ENCODE peak calls at places on chromosomes 3 and 15, in eight cellular contexts. E, S, U, K, D, M, B and R are unnamed samples.

GRCh38 chr3:10173926-10174435 is 9.3 kb downstream of the IRAK2 start:
- DNase-seq in B (peak; percentile 55), U (peak; percentile 99), S (peak; percentile 97), D (no peak), M (no peak), K (peak; percentile 27), E (peak; percentile 61), R (peak; percentile 63)

GRCh38 chr3:116950302-116951055 is 240.9 kb downstream of the TUSC7 start:
- DNase-seq in M (peak; percentile 46), K (no peak), U (no peak), B (no peak), S (no peak), D (no peak), E (no peak), R (no peak)

GRCh38 chr3:125033135-125033534 is 22.7 kb downstream of the HEG1 start:
- DNase-seq in E (no peak), K (no peak), B (no peak), M (no peak), U (no peak), S (no peak), D (no peak), R (no peak)

GRCh38 chr3:117671707-117672318 is 962.2 kb downstream of the TUSC7 start:
- DNase-seq in D (no peak), U (no peak), E (no peak), M (no peak), S (no peak), B (no peak), K (peak; percentile 13), R (no peak)

GRCh38 chr3:43770426-43771103 is 79.8 kb downstream of the ABHD5 start:
- DNase-seq in E (peak; percentile 90), U (peak; percentile 52), B (no peak), K (peak; percentile 74), S (peak; percentile 78), M (no peak), D (no peak), R (no peak)

GRCh38 chr15:78907577-78907976 is 34.9 kb downstream of the MORF4L1 start:
- DNase-seq in E (no peak), K (no peak), U (no peak), B (peak; percentile 31), S (peak; percentile 38), M (peak; percentile 76), D (peak; percentile 90), R (no peak)

GRCh38 chr3:150146891-150147761 is 176.4 kb upstream of the PFN2 start:
- DNase-seq in M (no peak), E (no peak), D (no peak), B (no peak), S (peak; percentile 96), K (peak; percentile 25), U (peak; percentile 98), R (peak; percentile 82)

GRCh38 chr3:49998326-49998725 is 58.4 kb downstream of the RBM6 start:
- DNase-seq in D (no peak), U (peak; percentile 55), S (peak; percentile 54), E (no peak), M (no peak), K (peak; percentile 46), B (no peak), R (peak; percentile 71)

GRCh38 chr3:62686486-62686885 is 188.7 kb downstream of the CADPS start:
- DNase-seq in M (no peak), S (peak; percentile 62), K (no peak), E (no peak), U (peak; percentile 10), D (no peak), B (no peak), R (peak; percentile 70)

GRCh38 chr3:32296251-32297204 is 58.0 kb downstream of the CMTM8 start:
- DNase-seq in S (peak; percentile 69), M (peak; percentile 75), D (peak; percentile 86), E (peak; percentile 82), K (peak; percentile 76), U (peak; percentile 32), B (peak; percentile 47), R (peak; percentile 75)

GRCh38 chr15:88605507-88606436 is 15.4 kb upstream of the AEN start:
- DNase-seq in E (peak; percentile 64), D (peak; percentile 90), K (peak; percentile 73), M (peak; percentile 93), U (peak; percentile 37), B (no peak), S (peak; percentile 60), R (peak; percentile 20)

GRCh38 chr3:159635047-159635641 is 353.5 kb upstream of the IL12A start:
- DNase-seq in E (no peak), B (no peak), U (peak; percentile 83), K (peak; percentile 28), D (no peak), M (no peak), S (peak; percentile 20), R (peak; percentile 55)

GRCh38 chr3:39783730-39784129 is 25.7 kb upstream of the MYRIP start:
- DNase-seq in B (no peak), E (no peak), U (no peak), K (no peak), D (no peak), S (no peak), M (no peak), R (no peak)

GRCh38 chr3:177827517-177828249 is 630.4 kb upstream of the TBL1XR1 start:
- DNase-seq in K (peak; percentile 64), M (no peak), D (no peak), B (peak; percentile 95), E (no peak), S (peak; percentile 88), U (peak; percentile 92), R (peak; percentile 93)

GRCh38 chr3:172561894-172562664 is 38.8 kb upstream of the TNFSF10 start:
- DNase-seq in E (no peak), D (no peak), M (no peak), S (no peak), B (no peak), U (no peak), K (peak; percentile 18), R (peak; percentile 17)

GRCh38 chr3:14183015-14183577 is 4.5 kb downstream of the LSM3 start:
- DNase-seq in E (no peak), D (no peak), M (no peak), S (no peak), B (no peak), K (no peak), U (no peak), R (no peak)

GRCh38 chr15:98597666-98598065 is 50.7 kb upstream of the IGF1R start:
- DNase-seq in B (no peak), D (peak; percentile 54), U (no peak), M (peak; percentile 47), S (no peak), K (no peak), E (no peak), R (peak; percentile 16)

GRCh38 chr15:36579792-36580431 is 486 bp downstream of the CDIN1 start:
- DNase-seq in S (peak; percentile 56), B (peak; percentile 3), K (peak; percentile 33), E (no peak), M (no peak), D (no peak), U (no peak), R (no peak)

GRCh38 chr3:134576426-134576825 is 74.4 kb downstream of the KY start:
- DNase-seq in K (peak; percentile 28), S (no peak), U (no peak), E (no peak), M (no peak), B (no peak), D (no peak), R (no peak)

GRCh38 chr3:142272200-142272891 is 47.0 kb upstream of the GK5 start:
- DNase-seq in M (no peak), K (no peak), S (no peak), U (peak; percentile 56), D (no peak), B (no peak), E (no peak), R (no peak)

GRCh38 chr15:74461847-74462511 is 1.0 kb upstream of the UBL7 start:
- DNase-seq in D (peak; percentile 61), K (no peak), U (no peak), E (peak; percentile 23), S (peak; percentile 27), M (peak; percentile 52), B (no peak), R (no peak)

GRCh38 chr3:69791111-69791510 is 51.8 kb downstream of the MITF start:
- DNase-seq in B (no peak), S (peak; percentile 90), K (peak; percentile 40), D (no peak), U (peak; percentile 79), M (no peak), E (no peak), R (peak; percentile 62)

GRCh38 chr3:32381922-32382321 is 9.7 kb upstream of the CMTM7 start:
- DNase-seq in B (no peak), S (peak; percentile 7), D (no peak), U (no peak), E (no peak), M (no peak), K (no peak), R (no peak)

GRCh38 chr15:28975766-28976179 is 90.0 kb downstream of the APBA2 start:
- DNase-seq in M (peak; percentile 75), U (peak; percentile 43), D (peak; percentile 85), K (peak; percentile 68), B (peak; percentile 42), S (peak; percentile 54), E (peak; percentile 74), R (peak; percentile 48)

GRCh38 chr3:73448041-73448440 is 176.7 kb downstream of the PDZRN3 start:
- DNase-seq in K (no peak), S (peak; percentile 73), U (peak; percentile 59), E (no peak), B (no peak), M (no peak), D (no peak), R (no peak)

GRCh38 chr15:78259232-78259631 is 5.1 kb upstream of the DNAJA4 start:
- DNase-seq in D (no peak), S (no peak), E (no peak), U (no peak), K (no peak), B (no peak), M (no peak), R (no peak)

GRCh38 chr3:180421711-180422110 is 180.3 kb upstream of the TTC14 start:
- DNase-seq in M (no peak), B (no peak), E (no peak), K (no peak), S (no peak), U (no peak), D (no peak), R (no peak)

GRCh38 chr3:123584284-123584987 is 417 bp downstream of the HACD2 start:
- DNase-seq in K (peak; percentile 72), E (peak; percentile 53), U (peak; percentile 21), S (peak; percentile 66), B (no peak), D (peak; percentile 75), M (no peak), R (peak; percentile 32)
- H3K27ac ChIP-seq in K (peak overlapping the region; percentile 80), E (peak overlapping the region; percentile 48), U (peak overlapping the region; percentile 9), S (peak overlapping the region; percentile 18), B (peak overlapping the region; percentile 97), D (peak overlapping the region; percentile 67), M (peak overlapping the region; percentile 31), R (peak overlapping the region; percentile 92)

GRCh38 chr3:112811150-112811884 is 35.3 kb downstream of the CD200R1L start:
- DNase-seq in M (no peak), B (no peak), U (peak; percentile 92), K (peak; percentile 74), S (peak; percentile 90), D (no peak), E (no peak), R (no peak)
- H3K4me2 ChIP-seq in M (no peak overlapping the region), B (no peak overlapping the region), U (no peak overlapping the region), K (peak overlapping the region; percentile 25), S (peak overlapping the region; percentile 41), D (no peak overlapping the region), E (no peak overlapping the region), R (no peak overlapping the region)

GRCh38 chr3:57164606-57165573 is at the start of gene IL17RD:
- DNase-seq in M (peak; percentile 96), D (peak; percentile 96), B (peak; percentile 37), S (peak; percentile 93), U (peak; percentile 69), K (peak; percentile 95), E (peak; percentile 91), R (peak; percentile 61)
- TF ChIP-seq EZH2 in M (no peak), D (no peak), B (peak; percentile 78), S (no peak), U (peak; percentile 46), K (no peak), E (no peak), R (no peak)

GRCh38 chr3:189305412-189305811 is 133.6 kb downstream of the TPRG1 start:
- DNase-seq in K (no peak), M (no peak), U (peak; percentile 13), E (no peak), S (peak; percentile 58), D (no peak), B (no peak), R (peak; percentile 56)
- H3K27ac ChIP-seq in K (peak overlapping the region; percentile 93), M (no peak overlapping the region), U (no peak overlapping the region), E (no peak overlapping the region), S (no peak overlapping the region), D (no peak overlapping the region), B (no peak overlapping the region), R (peak overlapping the region; percentile 69)